ENCODE peak calls at places on chromosome 10, in eight cellular contexts. Q is BJ, H is neural crest cell, D is HFFc6, Z is right lobe of liver, F is Calu3, O is pancreas, S is OCI-LY7. M is an unnamed sample.

GRCh38 chr10:115947104-115947503 is 325.9 kb downstream of the GFRA1 start:
- DNase-seq in Q (no peak), H (no peak), D (peak), Z (no peak), F (no peak), O (no peak), S (no peak), M (peak)

GRCh38 chr10:34320265-34320664 is 494.8 kb downstream of the PARD3 start:
- DNase-seq in Q (no peak), H (no peak), D (no peak), Z (no peak), F (no peak), O (no peak), S (no peak), M (no peak)

GRCh38 chr10:52755297-52756062 is 17.1 kb downstream of the MBL2 start:
- DNase-seq in Q (peak), H (no peak), D (peak), Z (no peak), F (no peak), O (peak), S (no peak), M (peak)

GRCh38 chr10:131211556-131211955 is 100.0 kb downstream of the TCERG1L start:
- DNase-seq in Q (no peak), H (no peak), D (no peak), Z (no peak), F (no peak), O (no peak), S (no peak), M (no peak)

GRCh38 chr10:74548676-74549075 is 277.7 kb upstream of the KAT6B start:
- DNase-seq in Q (no peak), H (no peak), D (no peak), Z (no peak), F (no peak), O (no peak), S (no peak), M (no peak)

GRCh38 chr10:73816917-73817729 is 5.7 kb upstream of the NDST2 start:
- DNase-seq in Q (no peak), H (no peak), D (no peak), Z (peak), F (no peak), O (no peak), S (no peak), M (no peak)

GRCh38 chr10:61662794-61663259 is at the start of gene CABCOCO1:
- DNase-seq in Q (no peak), H (peak), D (peak), Z (peak), F (peak), O (peak), S (no peak), M (peak)

GRCh38 chr10:27439101-27439500 is 65.0 kb upstream of the RAB18 start:
- DNase-seq in Q (no peak), H (no peak), D (no peak), Z (no peak), F (no peak), O (no peak), S (no peak), M (no peak)

GRCh38 chr10:121079226-121079625 is 228.1 kb downstream of the WDR11 start:
- DNase-seq in Q (no peak), H (no peak), D (no peak), Z (no peak), F (no peak), O (no peak), S (no peak), M (no peak)

GRCh38 chr10:22103701-22104100 is 100.2 kb upstream of the DNAJC1 start:
- DNase-seq in Q (no peak), H (no peak), D (no peak), Z (no peak), F (no peak), O (no peak), S (peak), M (no peak)

GRCh38 chr10:105464961-105465360 is 823.9 kb downstream of the SORCS3 start:
- DNase-seq in Q (no peak), H (no peak), D (no peak), Z (no peak), F (no peak), O (no peak), S (no peak), M (no peak)

GRCh38 chr10:75398630-75399460 is 2.7 kb downstream of the ZNF503 start:
- DNase-seq in Q (no peak), H (peak), D (no peak), Z (no peak), F (no peak), O (peak), S (no peak), M (no peak)

GRCh38 chr10:114703377-114704125 is 45.5 kb upstream of the ABLIM1 start:
- DNase-seq in Q (no peak), H (peak), D (no peak), Z (no peak), F (no peak), O (no peak), S (peak), M (no peak)

GRCh38 chr10:7337431-7338171 is 73.2 kb downstream of the SFMBT2 start:
- DNase-seq in Q (no peak), H (no peak), D (no peak), Z (no peak), F (no peak), O (no peak), S (peak), M (no peak)

GRCh38 chr10:125772864-125773180 is 2.8 kb downstream of the MMP21 start:
- DNase-seq in Q (no peak), H (no peak), D (no peak), Z (no peak), F (no peak), O (no peak), S (no peak), M (no peak)

GRCh38 chr10:5545778-5546710 is 21.3 kb downstream of the CALML3 start:
- DNase-seq in Q (no peak), H (no peak), D (peak), Z (no peak), F (peak), O (no peak), S (no peak), M (no peak)

GRCh38 chr10:48519731-48520506 is 85.0 kb downstream of the ARHGAP22 start:
- DNase-seq in Q (no peak), H (no peak), D (no peak), Z (peak), F (no peak), O (no peak), S (no peak), M (no peak)

GRCh38 chr10:88409236-88409635 is 173.9 kb downstream of the RNLS start:
- DNase-seq in Q (no peak), H (no peak), D (no peak), Z (no peak), F (no peak), O (no peak), S (no peak), M (peak)

GRCh38 chr10:62726142-62726541 is 78.4 kb upstream of the ADO start:
- DNase-seq in Q (no peak), H (no peak), D (no peak), Z (no peak), F (no peak), O (no peak), S (no peak), M (no peak)

GRCh38 chr10:77970869-77971803 is 44.6 kb upstream of the DLG5 start:
- DNase-seq in Q (peak), H (no peak), D (peak), Z (peak), F (no peak), O (peak), S (peak), M (peak)

GRCh38 chr10:58104419-58104818 is 163.3 kb downstream of the IPMK start:
- DNase-seq in Q (no peak), H (no peak), D (no peak), Z (no peak), F (no peak), O (no peak), S (no peak), M (no peak)

GRCh38 chr10:80612261-80612660 is 74.6 kb downstream of the SH2D4B start:
- DNase-seq in Q (no peak), H (no peak), D (no peak), Z (peak), F (no peak), O (no peak), S (no peak), M (peak)

GRCh38 chr10:80509403-80510161 is 28.1 kb upstream of the SH2D4B start:
- DNase-seq in Q (peak), H (no peak), D (peak), Z (no peak), F (peak), O (no peak), S (no peak), M (peak)

GRCh38 chr10:95234951-95235350 is 40.9 kb downstream of the ACSM6 start:
- DNase-seq in Q (no peak), H (no peak), D (no peak), Z (no peak), F (no peak), O (no peak), S (no peak), M (no peak)

GRCh38 chr10:7572435-7572834 is 94.3 kb downstream of the ITIH5 start:
- DNase-seq in Q (no peak), H (no peak), D (no peak), Z (no peak), F (no peak), O (no peak), S (no peak), M (no peak)

GRCh38 chr10:4067552-4068254 is 282.7 kb upstream of the KLF6 start:
- DNase-seq in Q (no peak), H (no peak), D (peak), Z (no peak), F (peak), O (no peak), S (no peak), M (no peak)

GRCh38 chr10:70323697-70324340 is 40.0 kb upstream of the NPFFR1 start:
- DNase-seq in Q (no peak), H (no peak), D (no peak), Z (peak), F (no peak), O (no peak), S (no peak), M (no peak)

GRCh38 chr10:22325948-22326702 is 5.2 kb downstream of the BMI1 start:
- DNase-seq in Q (no peak), H (no peak), D (no peak), Z (no peak), F (no peak), O (no peak), S (no peak), M (no peak)

GRCh38 chr10:88411772-88412349 is 171.3 kb downstream of the RNLS start:
- DNase-seq in Q (no peak), H (no peak), D (no peak), Z (no peak), F (no peak), O (no peak), S (no peak), M (no peak)

GRCh38 chr10:119896061-119896655 is 3.6 kb downstream of the SEC23IP start:
- DNase-seq in Q (peak), H (no peak), D (peak), Z (no peak), F (peak), O (peak), S (no peak), M (peak)

GRCh38 chr10:67663449-67664087 is 32.4 kb downstream of the CTNNA3 start:
- DNase-seq in Q (no peak), H (no peak), D (no peak), Z (no peak), F (no peak), O (no peak), S (no peak), M (no peak)

GRCh38 chr10:69801094-69801433 is 642 bp upstream of the COL13A1 start:
- DNase-seq in Q (no peak), H (peak), D (peak), Z (no peak), F (peak), O (no peak), S (peak), M (peak)

GRCh38 chr10:129707406-129708388 is 240.7 kb downstream of the MGMT start:
- DNase-seq in Q (no peak), H (no peak), D (no peak), Z (peak), F (no peak), O (no peak), S (no peak), M (no peak)

GRCh38 chr10:80659284-80659683 is 121.6 kb downstream of the SH2D4B start:
- DNase-seq in Q (no peak), H (no peak), D (no peak), Z (no peak), F (no peak), O (no peak), S (no peak), M (no peak)

GRCh38 chr10:94036664-94037033 is 42.9 kb downstream of the PLCE1 start:
- DNase-seq in Q (no peak), H (no peak), D (no peak), Z (no peak), F (no peak), O (no peak), S (no peak), M (no peak)

GRCh38 chr10:61280303-61280702 is 172.9 kb downstream of the TMEM26 start:
- DNase-seq in Q (no peak), H (no peak), D (peak), Z (no peak), F (no peak), O (no peak), S (no peak), M (peak)

GRCh38 chr10:126041804-126042231 is 145.5 kb downstream of the FANK1 start:
- DNase-seq in Q (no peak), H (peak), D (peak), Z (peak), F (peak), O (peak), S (peak), M (no peak)

GRCh38 chr10:48247680-48248079 is 26.8 kb downstream of the FRMPD2 start:
- DNase-seq in Q (peak), H (no peak), D (no peak), Z (no peak), F (no peak), O (no peak), S (no peak), M (no peak)

GRCh38 chr10:68067029-68067428 is 8.1 kb downstream of the HERC4 start:
- DNase-seq in Q (no peak), H (no peak), D (no peak), Z (no peak), F (no peak), O (no peak), S (no peak), M (no peak)

DNA sequence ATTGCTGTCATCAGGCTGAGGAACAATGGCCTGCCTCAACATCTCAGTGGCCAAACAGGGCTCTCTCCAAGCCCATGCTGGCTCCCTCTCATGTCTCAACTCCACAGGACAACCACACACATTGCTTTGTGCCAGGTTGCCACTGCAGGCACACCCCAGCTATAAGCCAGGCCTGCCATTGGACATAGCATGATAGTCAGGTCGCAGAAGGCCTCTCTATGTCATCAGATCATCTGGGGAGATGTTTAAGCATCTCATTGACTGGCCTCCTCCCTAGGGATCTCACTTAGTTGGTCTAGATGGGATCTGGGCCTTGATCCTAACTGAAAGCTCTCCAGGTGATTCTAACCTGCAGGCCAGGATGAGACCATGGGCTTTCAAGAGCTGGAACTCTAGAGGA is 257.2 kb downstream of the GRID1 start:
- DNase-seq in Q (no peak), H (no peak), D (no peak), Z (no peak), F (no peak), O (no peak), S (no peak), M (no peak)
- TF ChIP-seq CTCF in Q (no peak), H (no peak), D (no peak), Z (no peak), F (no peak), O (no peak), S (no peak), M (no peak)

DNA sequence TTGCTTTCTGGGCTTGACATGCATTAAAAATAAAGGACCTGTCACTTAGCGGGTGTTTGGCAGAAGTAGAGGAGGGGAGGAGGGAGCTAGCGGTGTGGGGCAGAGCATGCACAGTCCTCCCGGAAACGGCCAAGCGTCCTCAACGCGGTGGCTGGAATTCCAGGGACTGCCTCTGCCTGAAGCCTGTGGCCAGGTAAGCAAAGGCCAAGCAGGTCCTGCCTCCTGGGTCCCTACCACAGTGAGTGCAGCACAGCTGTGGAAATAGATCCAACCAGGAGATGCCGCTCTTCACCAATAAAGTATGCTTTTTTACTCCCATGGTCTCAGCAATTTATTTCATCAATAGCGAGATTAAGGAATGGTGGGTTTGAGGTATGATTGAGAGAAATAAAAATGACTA is 323.4 kb downstream of the WDR37 start:
- DNase-seq in Q (no peak), H (no peak), D (no peak), Z (no peak), F (no peak), O (no peak), S (no peak), M (no peak)
- TF ChIP-seq CTCF in Q (no peak), H (peak), D (no peak), Z (no peak), F (no peak), O (no peak), S (peak), M (no peak)

DNA sequence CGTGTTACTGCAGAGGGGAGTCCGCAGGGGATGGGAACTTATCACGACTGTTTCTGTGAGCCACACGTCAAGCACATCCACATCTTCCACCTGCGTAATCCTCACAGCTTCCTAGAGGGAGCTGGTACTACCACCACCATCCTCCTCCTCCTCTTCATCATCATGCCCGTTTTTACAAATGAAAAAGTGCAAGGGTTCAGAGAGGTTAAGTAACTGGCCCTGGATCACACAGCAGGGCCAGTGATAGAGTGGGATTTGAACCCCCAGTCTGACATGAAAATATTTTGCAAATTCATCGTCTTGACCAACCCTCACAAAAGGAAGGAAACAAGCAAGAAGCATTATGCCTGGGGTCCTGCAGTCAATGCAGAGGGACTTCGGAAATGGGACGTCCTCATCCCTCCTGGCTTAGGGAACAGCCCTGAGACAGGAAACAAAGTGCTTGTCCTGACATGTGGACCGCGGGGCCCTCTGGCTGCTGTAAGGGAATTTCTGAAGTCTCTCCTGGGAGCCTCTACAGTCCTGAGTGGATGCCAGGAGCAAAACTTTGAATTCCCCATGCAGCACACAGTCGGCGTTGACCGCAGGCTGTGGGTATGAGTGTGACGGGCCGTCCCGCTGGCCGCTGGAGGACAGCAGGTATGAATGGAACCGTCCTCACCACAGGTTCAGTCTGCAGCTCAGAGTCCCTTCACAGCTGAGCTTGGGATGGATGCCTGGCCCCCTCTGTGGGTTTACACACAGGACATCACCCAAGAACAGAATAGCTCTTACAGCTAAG is 94.7 kb downstream of the GPR26 start:
- DNase-seq in Q (no peak), H (no peak), D (no peak), Z (no peak), F (no peak), O (no peak), S (no peak), M (peak)
- TF ChIP-seq CTCF in Q (no peak), H (no peak), D (no peak), Z (no peak), F (no peak), O (no peak), S (no peak), M (peak)

DNA sequence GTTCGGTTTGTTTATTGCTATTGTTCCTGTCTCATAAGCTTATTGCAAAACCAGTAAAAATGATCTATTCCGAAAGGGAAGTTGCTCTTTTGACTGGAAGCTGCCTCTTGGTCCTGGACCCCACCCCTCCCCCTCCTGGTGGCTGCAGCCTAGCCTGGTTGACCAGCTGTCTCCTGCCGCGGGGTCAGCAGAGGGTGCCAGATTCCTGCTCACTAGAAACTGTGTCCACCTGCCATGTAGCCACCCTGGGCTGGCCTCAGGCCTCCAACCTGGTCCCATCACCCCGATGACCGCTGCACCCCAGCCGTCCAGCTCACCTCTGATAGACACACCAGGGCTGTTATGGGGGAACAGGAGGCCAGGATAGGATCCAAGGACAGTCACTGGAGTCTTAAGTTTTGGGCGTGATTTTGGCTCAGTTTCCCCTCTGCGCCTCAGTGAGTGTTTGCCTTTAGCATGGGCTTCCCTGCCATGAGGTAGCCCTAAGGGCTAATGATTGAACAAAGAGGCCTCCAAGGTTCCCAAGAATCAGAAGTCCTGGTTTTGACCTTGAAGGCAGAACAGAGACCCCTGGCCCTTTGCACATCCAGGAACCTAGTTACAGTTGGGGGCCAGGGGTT is 32.9 kb upstream of the SLF2 start:
- DNase-seq in Q (no peak), H (no peak), D (no peak), Z (peak), F (peak), O (no peak), S (no peak), M (no peak)
- TF ChIP-seq CTCF in Q (no peak), H (no peak), D (no peak), Z (no peak), F (no peak), O (no peak), S (no peak), M (no peak)

DNA sequence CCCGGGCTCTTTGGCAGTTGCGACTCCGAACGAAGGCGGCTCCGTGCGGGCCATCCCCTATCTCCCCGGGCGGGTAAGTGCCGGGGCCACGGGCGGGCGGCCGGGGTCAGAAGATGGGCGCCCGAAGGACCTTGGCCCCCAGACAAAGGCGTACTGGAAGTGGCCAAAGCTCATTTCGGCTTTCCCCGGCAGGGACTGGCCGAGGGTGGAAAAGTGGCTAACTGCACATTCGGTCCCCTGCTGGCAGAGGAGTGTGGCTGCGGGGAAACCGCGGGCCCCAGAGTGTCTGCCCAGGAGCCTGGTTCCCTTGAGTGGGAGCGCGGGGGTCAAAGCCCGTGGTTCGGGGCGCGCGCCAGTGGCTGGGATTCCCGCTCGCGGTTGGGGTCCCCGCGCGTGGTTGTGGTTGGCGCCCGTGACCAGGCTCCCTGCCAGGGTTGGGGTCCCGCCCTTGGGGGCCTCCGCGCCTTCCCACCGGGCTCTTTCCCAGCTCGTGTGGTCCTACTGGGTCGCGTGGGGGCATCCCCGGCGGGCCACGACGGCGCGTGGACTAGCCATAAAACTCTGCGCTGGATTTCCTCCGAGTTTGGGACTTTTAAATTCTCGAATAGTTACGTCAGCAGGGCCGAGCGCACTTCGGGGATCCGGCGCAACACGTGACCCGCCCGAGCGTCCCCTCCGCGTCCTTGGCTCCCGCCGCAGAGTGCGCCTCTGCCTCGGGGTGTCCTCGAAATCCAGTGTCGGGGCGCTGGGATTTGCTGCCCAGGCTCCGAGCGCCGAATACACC is 124.4 kb downstream of the TACC2 start:
- DNase-seq in Q (no peak), H (peak), D (peak), Z (peak), F (peak), O (peak), S (no peak), M (no peak)
- TF ChIP-seq CTCF in Q (peak), H (peak), D (peak), Z (no peak), F (peak), O (peak), S (no peak), M (peak)